ENCODE peak calls at places on chromosome 3, in five cellular contexts. L, Q, K, C and X are unnamed samples.

GRCh38 chr3:26622634-26623408 is at the start of gene LRRC3B:
- DNase-seq in L (peak; percentile 47), Q (no peak), K (no peak), C (no peak), X (no peak)

GRCh38 chr3:158785972-158786371 is 15.9 kb upstream of the MFSD1 start:
- DNase-seq in L (no peak), Q (no peak), K (no peak), C (no peak), X (no peak)

GRCh38 chr3:66991478-66991877 is 6.6 kb upstream of the KBTBD8 start:
- DNase-seq in L (no peak), Q (no peak), K (no peak), C (no peak), X (no peak)

GRCh38 chr3:27644936-27645335 is 77.2 kb downstream of the EOMES start:
- DNase-seq in L (no peak), Q (no peak), K (no peak), C (no peak), X (no peak)

GRCh38 chr3:128453521-128454309 is 13.0 kb downstream of the DNAJB8 start:
- DNase-seq in L (no peak), Q (no peak), K (no peak), C (no peak), X (no peak)

GRCh38 chr3:40009991-40010390 is 200.6 kb downstream of the MYRIP start:
- DNase-seq in L (no peak), Q (no peak), K (no peak), C (no peak), X (no peak)

GRCh38 chr3:152048826-152049225 is 175.4 kb downstream of the SUCNR1 start:
- DNase-seq in L (no peak), Q (no peak), K (no peak), C (no peak), X (no peak)

GRCh38 chr3:171970301-171970788 is 69.0 kb upstream of the FNDC3B start:
- DNase-seq in L (no peak), Q (no peak), K (no peak), C (no peak), X (no peak)

GRCh38 chr3:137008976-137009375 is 51.2 kb downstream of the IL20RB start:
- DNase-seq in L (no peak), Q (no peak), K (no peak), C (no peak), X (no peak)

GRCh38 chr3:197802505-197803459 is 11.7 kb downstream of the LRCH3 start:
- DNase-seq in L (no peak), Q (no peak), K (no peak), C (no peak), X (peak; percentile 7)

GRCh38 chr3:52990637-52991036 is 55.2 kb downstream of the SFMBT1 start:
- DNase-seq in L (no peak), Q (no peak), K (no peak), C (no peak), X (no peak)

GRCh38 chr3:186888569-186888968 is 41.8 kb upstream of the ST6GAL1 start:
- DNase-seq in L (no peak), Q (no peak), K (no peak), C (no peak), X (no peak)

GRCh38 chr3:179731544-179731943 is 78.7 kb downstream of the USP13 start:
- DNase-seq in L (no peak), Q (no peak), K (no peak), C (no peak), X (no peak)

GRCh38 chr3:184491011-184491576 is 70.5 kb upstream of the EPHB3 start:
- DNase-seq in L (no peak), Q (no peak), K (no peak), C (no peak), X (no peak)

GRCh38 chr3:66018047-66019033 is 20.4 kb downstream of the MAGI1 start:
- DNase-seq in L (no peak), Q (no peak), K (no peak), C (no peak), X (no peak)

GRCh38 chr3:37861540-37862051 is at the start of gene CTDSPL:
- DNase-seq in L (no peak), Q (no peak), K (no peak), C (peak; percentile 21), X (peak; percentile 67)

GRCh38 chr3:52539010-52539653 is 2.7 kb downstream of the UQCC5 start:
- DNase-seq in L (no peak), Q (no peak), K (no peak), C (no peak), X (no peak)

GRCh38 chr3:191997093-191997492 is 536.1 kb downstream of the PYDC2 start:
- DNase-seq in L (no peak), Q (no peak), K (no peak), C (no peak), X (no peak)

GRCh38 chr3:66722675-66723074 is 221.9 kb upstream of the LRIG1 start:
- DNase-seq in L (no peak), Q (no peak), K (no peak), C (no peak), X (no peak)

GRCh38 chr3:39038165-39038564 is 13.6 kb downstream of the SCN11A start:
- DNase-seq in L (no peak), Q (no peak), K (no peak), C (no peak), X (no peak)

GRCh38 chr3:189961525-189962161 is 159.1 kb downstream of the P3H2 start:
- DNase-seq in L (peak; percentile 74), Q (peak; percentile 53), K (peak; percentile 19), C (peak; percentile 67), X (peak; percentile 65)

GRCh38 chr3:156619376-156619775 is 55.0 kb upstream of the TIPARP start:
- DNase-seq in L (no peak), Q (no peak), K (no peak), C (no peak), X (no peak)

GRCh38 chr3:160668454-160668853 is 8.5 kb upstream of the ARL14 start:
- DNase-seq in L (no peak), Q (no peak), K (no peak), C (no peak), X (no peak)

GRCh38 chr3:177379045-177379444 is 181.8 kb upstream of the TBL1XR1 start:
- DNase-seq in L (no peak), Q (no peak), K (no peak), C (peak; percentile 49), X (no peak)

GRCh38 chr3:123075359-123075758 is 8.5 kb downstream of the PDIA5 start:
- DNase-seq in L (peak; percentile 23), Q (no peak), K (no peak), C (peak; percentile 5), X (no peak)

GRCh38 chr3:195905970-195906864 is 2.1 kb downstream of the TNK2 start:
- DNase-seq in L (no peak), Q (no peak), K (no peak), C (no peak), X (no peak)

GRCh38 chr3:186598108-186598784 is 14.6 kb upstream of the AHSG start:
- DNase-seq in L (no peak), Q (no peak), K (no peak), C (peak; percentile 68), X (no peak)

GRCh38 chr3:66164155-66164554 is 56.6 kb upstream of the SLC25A26 start:
- DNase-seq in L (no peak), Q (no peak), K (no peak), C (no peak), X (no peak)

GRCh38 chr3:126380011-126380768 is 14.5 kb upstream of the CFAP100 start:
- DNase-seq in L (no peak), Q (no peak), K (no peak), C (no peak), X (no peak)

GRCh38 chr3:42535981-42536784 is 33.7 kb downstream of the VIPR1 start:
- DNase-seq in L (peak; percentile 70), Q (peak; percentile 59), K (no peak), C (peak; percentile 60), X (peak; percentile 66)

GRCh38 chr3:141076821-141077571 is 25.8 kb downstream of the SPSB4 start:
- DNase-seq in L (no peak), Q (no peak), K (no peak), C (no peak), X (peak; percentile 57)

GRCh38 chr3:184549793-184550585 is 11.6 kb upstream of the EPHB3 start:
- DNase-seq in L (peak; percentile 79), Q (no peak), K (no peak), C (no peak), X (no peak)

GRCh38 chr3:52366527-52366926 is 50.4 kb downstream of the DNAH1 start:
- DNase-seq in L (no peak), Q (no peak), K (no peak), C (no peak), X (no peak)

GRCh38 chr3:146241523-146242240 is 9.2 kb downstream of the PLSCR4 start:
- DNase-seq in L (no peak), Q (no peak), K (no peak), C (no peak), X (no peak)

GRCh38 chr3:49812916-49813496 is 747 bp downstream of the UBA7 start:
- DNase-seq in L (no peak), Q (no peak), K (no peak), C (no peak), X (no peak)

GRCh38 chr3:144375122-144375521 is 403.5 kb downstream of the DIPK2A start:
- DNase-seq in L (no peak), Q (no peak), K (no peak), C (no peak), X (no peak)

GRCh38 chr3:12947504-12948369 is 106.4 kb upstream of the RPL32 start:
- DNase-seq in L (no peak), Q (no peak), K (no peak), C (peak; percentile 15), X (peak; percentile 27)

GRCh38 chr3:153142961-153143360 is 19.1 kb upstream of the RAP2B start:
- DNase-seq in L (no peak), Q (no peak), K (no peak), C (no peak), X (no peak)
- TF ChIP-seq SUZ12 in L (no peak), Q (no peak), K (no peak), C (no peak), X (no peak)

DNA sequence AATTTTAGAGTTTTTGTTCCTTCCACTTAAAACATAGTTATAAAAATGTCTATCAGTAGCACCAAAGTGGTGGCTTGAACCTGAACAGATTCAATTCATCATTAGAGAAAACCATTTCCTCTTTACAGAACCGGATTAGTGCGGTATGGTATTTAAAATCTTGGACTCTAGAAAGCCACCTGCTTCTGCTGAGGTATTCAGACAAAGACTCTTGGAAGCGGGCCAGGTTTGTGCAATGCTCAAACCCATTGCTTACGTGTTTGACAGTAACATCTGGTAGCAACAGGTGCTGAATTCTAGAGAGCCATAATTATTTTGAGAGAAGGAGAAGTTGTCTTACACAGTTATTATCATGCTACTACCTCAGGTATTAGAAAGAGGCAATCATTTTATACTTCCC is 290.5 kb downstream of the NAALADL2 start:
- DNase-seq in L (no peak), Q (no peak), K (peak; percentile 62), C (peak; percentile 1), X (no peak)
- TF ChIP-seq SUZ12 in L (no peak), Q (no peak), K (no peak), C (no peak), X (no peak)

GRCh38 chr3:138675393-138675792 is 66.8 kb downstream of the FAIM start:
- DNase-seq in L (no peak), Q (no peak), K (no peak), C (no peak), X (no peak)
- TF ChIP-seq SUZ12 in L (no peak), Q (no peak), K (no peak), C (no peak), X (no peak)

GRCh38 chr3:54443572-54444161 is 321.3 kb downstream of the CACNA2D3 start:
- DNase-seq in L (no peak), Q (no peak), K (no peak), C (peak; percentile 82), X (no peak)
- TF ChIP-seq SUZ12 in L (no peak), Q (no peak), K (no peak), C (no peak), X (no peak)